ENCODE peak calls at places on chromosome 2, in nine cellular contexts. One of them, this sample, is unnamed.

GRCh38 chr2:43748333-43748732 is 25.5 kb upstream of the DYNC2LI1 start:
- DNase-seq in A172: no peak
- DNase-seq in activated CD8-positive, alpha-beta T cell treated with anti-CD3 and anti-CD28 coated beads for 36 hours: peak
- DNase-seq in NCI-H2029: no peak
- DNase-seq in stimulated activated CD8-positive, alpha-beta memory T cell treated with anti-CD3 and anti-CD28 coated beads, Interleukin-15, amount 100 ng/mL, for 4 hours: no peak
- DNase-seq in AG09319: no peak
- DNase-seq in NCI-H2081: no peak
- DNase-seq in NCI-H460: no peak
- DNase-seq in H4: no peak
- DNase-seq in this sample: no peak

GRCh38 chr2:188291617-188292445 is at the start of gene GULP1:
- DNase-seq in A172: peak
- DNase-seq in activated CD8-positive, alpha-beta T cell treated with anti-CD3 and anti-CD28 coated beads for 36 hours: no peak
- DNase-seq in NCI-H2029: peak
- DNase-seq in stimulated activated CD8-positive, alpha-beta memory T cell treated with anti-CD3 and anti-CD28 coated beads, Interleukin-15, amount 100 ng/mL, for 4 hours: no peak
- DNase-seq in AG09319: peak
- DNase-seq in NCI-H2081: peak
- DNase-seq in NCI-H460: peak
- DNase-seq in H4: peak
- DNase-seq in this sample: peak

GRCh38 chr2:112229365-112229764 is 25.5 kb downstream of the ZC3H8 start:
- DNase-seq in A172: no peak
- DNase-seq in activated CD8-positive, alpha-beta T cell treated with anti-CD3 and anti-CD28 coated beads for 36 hours: no peak
- DNase-seq in NCI-H2029: no peak
- DNase-seq in stimulated activated CD8-positive, alpha-beta memory T cell treated with anti-CD3 and anti-CD28 coated beads, Interleukin-15, amount 100 ng/mL, for 4 hours: no peak
- DNase-seq in AG09319: no peak
- DNase-seq in NCI-H2081: no peak
- DNase-seq in NCI-H460: no peak
- DNase-seq in H4: peak
- DNase-seq in this sample: no peak

GRCh38 chr2:23026671-23027070 is 358.3 kb upstream of the KLHL29 start:
- DNase-seq in A172: no peak
- DNase-seq in activated CD8-positive, alpha-beta T cell treated with anti-CD3 and anti-CD28 coated beads for 36 hours: no peak
- DNase-seq in NCI-H2029: no peak
- DNase-seq in stimulated activated CD8-positive, alpha-beta memory T cell treated with anti-CD3 and anti-CD28 coated beads, Interleukin-15, amount 100 ng/mL, for 4 hours: no peak
- DNase-seq in AG09319: no peak
- DNase-seq in NCI-H2081: no peak
- DNase-seq in NCI-H460: no peak
- DNase-seq in H4: no peak
- DNase-seq in this sample: no peak

GRCh38 chr2:63888490-63889402 is 47.0 kb downstream of the UGP2 start:
- DNase-seq in A172: peak
- DNase-seq in activated CD8-positive, alpha-beta T cell treated with anti-CD3 and anti-CD28 coated beads for 36 hours: peak
- DNase-seq in NCI-H2029: peak
- DNase-seq in stimulated activated CD8-positive, alpha-beta memory T cell treated with anti-CD3 and anti-CD28 coated beads, Interleukin-15, amount 100 ng/mL, for 4 hours: no peak
- DNase-seq in AG09319: no peak
- DNase-seq in NCI-H2081: peak
- DNase-seq in NCI-H460: peak
- DNase-seq in H4: peak
- DNase-seq in this sample: peak

GRCh38 chr2:86037141-86037794 is 68.4 kb downstream of the POLR1A start:
- DNase-seq in A172: peak
- DNase-seq in activated CD8-positive, alpha-beta T cell treated with anti-CD3 and anti-CD28 coated beads for 36 hours: peak
- DNase-seq in NCI-H2029: peak
- DNase-seq in stimulated activated CD8-positive, alpha-beta memory T cell treated with anti-CD3 and anti-CD28 coated beads, Interleukin-15, amount 100 ng/mL, for 4 hours: no peak
- DNase-seq in AG09319: peak
- DNase-seq in NCI-H2081: no peak
- DNase-seq in NCI-H460: no peak
- DNase-seq in H4: no peak
- DNase-seq in this sample: no peak

GRCh38 chr2:128329607-128330006 is 10.9 kb upstream of the HS6ST1 start:
- DNase-seq in A172: no peak
- DNase-seq in activated CD8-positive, alpha-beta T cell treated with anti-CD3 and anti-CD28 coated beads for 36 hours: peak
- DNase-seq in NCI-H2029: no peak
- DNase-seq in stimulated activated CD8-positive, alpha-beta memory T cell treated with anti-CD3 and anti-CD28 coated beads, Interleukin-15, amount 100 ng/mL, for 4 hours: no peak
- DNase-seq in AG09319: no peak
- DNase-seq in NCI-H2081: no peak
- DNase-seq in NCI-H460: no peak
- DNase-seq in H4: peak
- DNase-seq in this sample: no peak

GRCh38 chr2:119522561-119523110 is 1.6 kb downstream of the SCTR start:
- DNase-seq in A172: no peak
- DNase-seq in activated CD8-positive, alpha-beta T cell treated with anti-CD3 and anti-CD28 coated beads for 36 hours: no peak
- DNase-seq in NCI-H2029: no peak
- DNase-seq in stimulated activated CD8-positive, alpha-beta memory T cell treated with anti-CD3 and anti-CD28 coated beads, Interleukin-15, amount 100 ng/mL, for 4 hours: no peak
- DNase-seq in AG09319: no peak
- DNase-seq in NCI-H2081: no peak
- DNase-seq in NCI-H460: no peak
- DNase-seq in H4: no peak
- DNase-seq in this sample: no peak

GRCh38 chr2:186780701-186781316 is 68.2 kb downstream of the ZSWIM2 start:
- DNase-seq in A172: peak
- DNase-seq in activated CD8-positive, alpha-beta T cell treated with anti-CD3 and anti-CD28 coated beads for 36 hours: no peak
- DNase-seq in NCI-H2029: no peak
- DNase-seq in stimulated activated CD8-positive, alpha-beta memory T cell treated with anti-CD3 and anti-CD28 coated beads, Interleukin-15, amount 100 ng/mL, for 4 hours: no peak
- DNase-seq in AG09319: no peak
- DNase-seq in NCI-H2081: no peak
- DNase-seq in NCI-H460: peak
- DNase-seq in H4: peak
- DNase-seq in this sample: peak

GRCh38 chr2:217118559-217118958 is 258.7 kb upstream of the TNP1 start:
- DNase-seq in A172: no peak
- DNase-seq in activated CD8-positive, alpha-beta T cell treated with anti-CD3 and anti-CD28 coated beads for 36 hours: no peak
- DNase-seq in NCI-H2029: no peak
- DNase-seq in stimulated activated CD8-positive, alpha-beta memory T cell treated with anti-CD3 and anti-CD28 coated beads, Interleukin-15, amount 100 ng/mL, for 4 hours: no peak
- DNase-seq in AG09319: no peak
- DNase-seq in NCI-H2081: no peak
- DNase-seq in NCI-H460: no peak
- DNase-seq in H4: no peak
- DNase-seq in this sample: no peak

GRCh38 chr2:203763425-203764272 is 57.2 kb downstream of the CD28 start:
- DNase-seq in A172: no peak
- DNase-seq in activated CD8-positive, alpha-beta T cell treated with anti-CD3 and anti-CD28 coated beads for 36 hours: peak
- DNase-seq in NCI-H2029: no peak
- DNase-seq in stimulated activated CD8-positive, alpha-beta memory T cell treated with anti-CD3 and anti-CD28 coated beads, Interleukin-15, amount 100 ng/mL, for 4 hours: no peak
- DNase-seq in AG09319: no peak
- DNase-seq in NCI-H2081: no peak
- DNase-seq in NCI-H460: no peak
- DNase-seq in H4: no peak
- DNase-seq in this sample: no peak

GRCh38 chr2:45808294-45808693 is 156.8 kb downstream of the PRKCE start:
- DNase-seq in A172: no peak
- DNase-seq in activated CD8-positive, alpha-beta T cell treated with anti-CD3 and anti-CD28 coated beads for 36 hours: no peak
- DNase-seq in NCI-H2029: peak
- DNase-seq in stimulated activated CD8-positive, alpha-beta memory T cell treated with anti-CD3 and anti-CD28 coated beads, Interleukin-15, amount 100 ng/mL, for 4 hours: no peak
- DNase-seq in AG09319: no peak
- DNase-seq in NCI-H2081: peak
- DNase-seq in NCI-H460: no peak
- DNase-seq in H4: no peak
- DNase-seq in this sample: no peak

This sample was measured in SW480.